ENCODE peak calls at places on chromosomes 1 and 21, in six cellular contexts. E is H1, G is K562, X is SK-N-SH, V is GM12878, F is HepG2. W is an unnamed sample.

GRCh38 chr1:2494323-2494693 is 18.2 kb downstream of the PLCH2 start:
- DNase-seq in V (no peak), G (no peak), X (no peak), E (no peak), F (peak; percentile 28), W (no peak)

GRCh38 chr21:42663860-42664535 is 10.6 kb downstream of the PDE9A start:
- DNase-seq in E (no peak), G (no peak), V (no peak), X (no peak), F (no peak), W (no peak)

GRCh38 chr1:35573198-35573775 is at the start of gene TFAP2E:
- DNase-seq in V (no peak), E (peak; percentile 81), G (no peak), X (peak; percentile 85), F (no peak), W (no peak)

GRCh38 chr1:162217674-162218073 is 148.2 kb downstream of the NOS1AP start:
- DNase-seq in V (no peak), E (no peak), F (no peak), G (no peak), X (no peak), W (no peak)

GRCh38 chr1:76830373-76830772 is 36.9 kb upstream of the ST6GALNAC5 start:
- DNase-seq in V (no peak), G (no peak), F (no peak), E (no peak), X (no peak), W (no peak)

GRCh38 chr1:216929870-216930582 is 206.8 kb upstream of the ESRRG start:
- DNase-seq in V (no peak), F (no peak), G (no peak), X (no peak), E (no peak), W (no peak)

GRCh38 chr1:211705439-211706205 is 30.2 kb upstream of the NEK2 start:
- DNase-seq in V (no peak), G (no peak), E (no peak), F (no peak), X (no peak), W (no peak)

GRCh38 chr21:22710725-22711124 is 1712.5 kb downstream of the NCAM2 start:
- DNase-seq in V (no peak), F (no peak), E (no peak), G (no peak), X (no peak), W (no peak)

GRCh38 chr1:70855203-70855602 is 192.4 kb downstream of the PTGER3 start:
- DNase-seq in F (no peak), V (no peak), G (no peak), X (no peak), E (no peak), W (no peak)

GRCh38 chr1:153945795-153946621 is 510 bp downstream of the DENND4B start:
- DNase-seq in V (peak; percentile 86), G (peak; percentile 76), E (peak; percentile 77), F (no peak), X (peak; percentile 88), W (peak; percentile 95)

DNA sequence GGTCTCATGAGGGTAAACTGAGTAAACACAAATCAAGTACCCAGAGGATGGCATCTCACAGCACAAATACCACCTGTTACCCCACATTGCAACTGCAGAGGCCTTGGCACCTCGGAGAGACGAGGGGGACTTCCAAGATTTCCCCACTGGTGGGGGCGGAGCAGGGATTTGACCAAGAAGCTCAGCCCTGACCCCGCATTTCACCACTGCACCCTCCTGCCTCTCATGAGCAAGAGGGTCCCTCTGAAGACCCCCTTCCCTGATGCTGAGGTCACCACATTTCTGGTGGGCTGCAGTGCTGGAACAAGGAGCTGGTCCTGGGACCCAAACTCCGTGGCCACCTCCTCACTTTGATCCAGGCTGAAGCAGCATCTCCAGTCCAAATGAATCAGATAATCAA is 342.4 kb downstream of the NPHP4 start:
- DNase-seq in E (no peak), X (no peak), F (no peak), V (no peak), G (no peak), W (no peak)
- TF ChIP-seq CTCF in E (no peak), X (no peak), F (no peak), V (no peak), G (no peak), W (no peak)

GRCh38 chr1:41323243-41323642 is 38.0 kb upstream of the FOXO6 start:
- DNase-seq in V (no peak), X (no peak), F (no peak), E (no peak), G (no peak), W (no peak)
- TF ChIP-seq GABPA in V (no peak), X (no peak), F (no peak), E (no peak), G (no peak), W (no peak)

GRCh38 chr1:214808845-214809460 is 206.0 kb downstream of the CENPF start:
- DNase-seq in F (peak; percentile 22), G (no peak), X (no peak), V (no peak), E (no peak), W (no peak)
- TF ChIP-seq CTCF in F (peak; percentile 40), G (no peak), X (peak; percentile 57), V (peak; percentile 32), E (no peak), W (no peak)

GRCh38 chr1:27298632-27299384 is 23.2 kb upstream of the TMEM222 start:
- DNase-seq in E (no peak), G (no peak), F (no peak), V (no peak), X (peak; percentile 67), W (no peak)

GRCh38 chr1:27299385-27300252 is 22.3 kb upstream of the TMEM222 start:
- DNase-seq in F (peak; percentile 53), X (peak; percentile 78), E (no peak), G (no peak), V (no peak), W (no peak)

GRCh38 chr1:27301582-27302199 is 20.3 kb upstream of the TMEM222 start:
- DNase-seq in X (no peak), E (no peak), G (no peak), V (no peak), F (no peak), W (no peak)

GRCh38 chr1:27301052-27301422 is 20.9 kb upstream of the TMEM222 start:
- DNase-seq in F (no peak), V (no peak), E (no peak), X (no peak), G (no peak), W (no peak)

DNA sequence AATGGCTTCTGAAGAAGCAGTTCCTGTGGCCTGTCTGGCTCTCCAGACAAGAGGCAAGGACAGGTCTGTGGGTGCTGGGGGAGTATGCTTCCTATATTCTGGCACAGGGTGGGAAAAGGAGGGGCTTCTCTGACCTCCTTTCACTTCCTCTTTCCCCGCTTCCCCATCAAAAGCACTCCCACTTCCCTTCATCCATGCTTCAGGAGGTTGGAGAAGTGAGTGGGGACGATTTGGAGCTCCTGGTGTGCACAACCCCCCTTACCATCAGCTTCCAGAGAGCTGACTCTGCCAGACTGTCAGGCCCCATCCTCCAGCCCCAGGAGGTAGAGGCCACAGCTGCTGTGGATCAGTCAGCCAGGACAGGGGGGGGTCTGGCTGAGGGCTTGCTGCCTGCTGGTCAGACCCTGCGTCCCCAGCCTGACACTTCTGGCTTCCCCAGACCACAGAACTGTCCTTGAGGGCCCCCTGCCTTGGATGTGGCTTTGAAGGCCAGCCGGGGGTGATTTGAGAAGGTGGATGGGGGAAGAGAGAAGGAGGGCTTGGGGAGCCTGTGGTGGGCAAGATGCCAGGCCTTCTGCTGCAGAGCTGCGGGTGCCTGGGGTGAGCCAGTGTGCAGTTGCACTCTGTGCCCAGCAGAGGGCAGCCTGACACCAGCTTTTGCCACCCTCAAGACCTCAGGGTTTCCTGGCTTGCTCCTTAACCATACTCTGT is 21.5 kb upstream of the TMEM222 start:
- DNase-seq in V (peak; percentile 32), E (peak; percentile 90), F (peak; percentile 61), G (peak; percentile 88), X (peak; percentile 90), W (peak; percentile 86)
- TF ChIP-seq GABPA in V (no peak), E (no peak), F (no peak), G (no peak), X (no peak), W (no peak)

GRCh38 chr21:38333290-38334272 is 76.8 kb downstream of the KCNJ15 start:
- DNase-seq in G (no peak), X (no peak), F (no peak), V (no peak), E (no peak), W (no peak)
- TF ChIP-seq CTCF in G (peak; percentile 34), X (peak; percentile 37), F (no peak), V (peak; percentile 31), E (peak; percentile 44), W (no peak)

GRCh38 chr1:37932759-37933158 is 14.1 kb downstream of the INPP5B start:
- DNase-seq in G (peak; percentile 54), E (no peak), X (no peak), V (no peak), F (no peak), W (no peak)

GRCh38 chr1:37931493-37932158 is 15.2 kb downstream of the INPP5B start:
- DNase-seq in F (peak; percentile 95), X (peak; percentile 98), E (peak; percentile 99), V (peak; percentile 86), G (peak; percentile 99), W (peak; percentile 98)

GRCh38 chr1:37930246-37931142 is 16.4 kb downstream of the INPP5B start:
- DNase-seq in F (peak; percentile 50), E (no peak), G (no peak), X (no peak), V (no peak), W (peak; percentile 71)

GRCh38 chr1:37926061-37926924 is 20.6 kb downstream of the INPP5B start:
- DNase-seq in F (no peak), G (no peak), E (no peak), X (no peak), V (peak; percentile 73), W (no peak)

DNA sequence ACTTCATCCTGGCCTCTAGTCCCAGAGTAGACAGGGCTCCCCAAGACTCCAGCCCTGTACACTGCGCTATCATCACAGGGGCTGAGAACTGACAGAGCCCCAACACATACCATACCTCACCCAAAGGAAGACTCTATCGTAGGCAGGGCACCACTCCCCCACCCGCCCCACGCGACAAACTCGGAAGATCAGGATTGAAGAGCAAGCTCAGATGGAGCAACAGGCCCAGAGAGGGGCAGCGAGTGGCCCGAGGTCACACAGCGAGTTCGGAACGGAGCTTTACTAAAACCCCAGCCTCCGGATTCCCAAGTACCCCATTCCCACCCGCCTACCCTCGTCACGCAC is 15.7 kb downstream of the INPP5B start:
- DNase-seq in E (no peak), V (no peak), X (no peak), F (no peak), G (no peak), W (no peak)
- TF ChIP-seq GABPA in E (no peak), V (no peak), X (no peak), F (no peak), G (no peak), W (no peak)

GRCh38 chr1:234148350-234148749 is 224.9 kb upstream of the COA6 start:
- DNase-seq in V (no peak), G (no peak), E (no peak), F (no peak), X (no peak), W (no peak)
- TF ChIP-seq CTCF in V (no peak), G (no peak), E (no peak), F (no peak), X (no peak), W (no peak)

GRCh38 chr1:38990401-38990745 is 703 bp upstream of the AKIRIN1 start:
- DNase-seq in X (no peak), E (no peak), V (no peak), G (no peak), F (no peak), W (no peak)
- TF ChIP-seq GABPA in X (no peak), E (no peak), V (no peak), G (no peak), F (no peak), W (no peak)